ENCODE peak calls at places on chromosomes 5 and 9, in six cellular contexts. J, X, B, Y, C and L are unnamed samples. For H3K4me1, the result is how much of the 10 kb centered on the place peaks cover.

GRCh38 chr9:37920471-37921167 is 16.7 kb upstream of the SLC25A51 start:
- DNase-seq in J (no peak), X (no peak), B (no peak), Y (no peak), C (peak), L (no peak)

GRCh38 chr9:77659926-77660325 is 11.8 kb upstream of the GNA14 start:
- DNase-seq in J (no peak), X (no peak), B (no peak), Y (no peak), C (no peak), L (no peak)

GRCh38 chr5:153372433-153373167 is 117.9 kb upstream of the GRIA1 start:
- DNase-seq in J (no peak), X (no peak), B (no peak), Y (no peak), C (no peak), L (no peak)

GRCh38 chr5:35938518-35939227 is at the start of gene CAPSL:
- DNase-seq in J (peak), X (peak), B (peak), Y (no peak), C (peak), L (no peak)

GRCh38 chr5:139760066-139761056 is 35.2 kb upstream of the PSD2 start:
- DNase-seq in J (no peak), X (peak), B (no peak), Y (no peak), C (no peak), L (no peak)

GRCh38 chr5:138626333-138626944 is 51.2 kb upstream of the HSPA9 start:
- DNase-seq in J (no peak), X (no peak), B (no peak), Y (no peak), C (no peak), L (no peak)

GRCh38 chr5:54516051-54516645 is 1.4 kb upstream of the SNX18 start:
- DNase-seq in J (no peak), X (no peak), B (no peak), Y (no peak), C (no peak), L (no peak)

GRCh38 chr9:115883467-115884329 is 269.9 kb upstream of the PAPPA start:
- DNase-seq in J (peak), X (peak), B (no peak), Y (peak), C (peak), L (no peak)

GRCh38 chr9:6897831-6898230 is 140.1 kb downstream of the KDM4C start:
- DNase-seq in J (no peak), X (no peak), B (no peak), Y (peak), C (no peak), L (no peak)

GRCh38 chr5:172712610-172713009 is 58.4 kb downstream of the DUSP1 start:
- DNase-seq in J (no peak), X (no peak), B (no peak), Y (no peak), C (no peak), L (no peak)

GRCh38 chr5:118794281-118794680 is 194.1 kb downstream of the DTWD2 start:
- DNase-seq in J (no peak), X (no peak), B (no peak), Y (no peak), C (no peak), L (no peak)

GRCh38 chr5:17238521-17239041 is 21.1 kb downstream of the BASP1 start:
- DNase-seq in J (no peak), X (no peak), B (no peak), Y (no peak), C (no peak), L (no peak)

GRCh38 chr5:38921174-38921573 is 75.4 kb downstream of the OSMR start:
- DNase-seq in J (no peak), X (no peak), B (no peak), Y (no peak), C (no peak), L (no peak)

GRCh38 chr5:109454726-109455505 is 45.1 kb upstream of the PJA2 start:
- DNase-seq in J (no peak), X (no peak), B (no peak), Y (no peak), C (no peak), L (no peak)

GRCh38 chr5:159913048-159913447 is 3.2 kb upstream of the ADRA1B start:
- DNase-seq in J (no peak), X (no peak), B (no peak), Y (no peak), C (no peak), L (no peak)

GRCh38 chr5:143968071-143968878 is 156.3 kb downstream of the HMHB1 start:
- DNase-seq in J (peak), X (peak), B (no peak), Y (peak), C (peak), L (peak)

GRCh38 chr9:84266087-84266561 is 74.4 kb downstream of the SLC28A3 start:
- DNase-seq in J (no peak), X (no peak), B (no peak), Y (peak), C (no peak), L (no peak)

GRCh38 chr9:87787735-87788134 is 61.8 kb downstream of the CTSL start:
- DNase-seq in J (no peak), X (no peak), B (no peak), Y (no peak), C (no peak), L (no peak)

GRCh38 chr9:137198051-137198747 is 2.3 kb downstream of the TPRN start:
- DNase-seq in J (no peak), X (no peak), B (no peak), Y (no peak), C (no peak), L (no peak)

GRCh38 chr5:60257852-60258251 is 364.3 kb upstream of the PDE4D start:
- DNase-seq in J (no peak), X (no peak), B (no peak), Y (peak), C (no peak), L (no peak)

GRCh38 chr9:89469003-89469402 is 28.9 kb downstream of the SEMA4D start:
- DNase-seq in J (no peak), X (no peak), B (no peak), Y (no peak), C (no peak), L (no peak)
- H3K4me1 ChIP-seq in J (under half), X (under half), B (under half), Y (under half), C (under half), L (half or more)

DNA sequence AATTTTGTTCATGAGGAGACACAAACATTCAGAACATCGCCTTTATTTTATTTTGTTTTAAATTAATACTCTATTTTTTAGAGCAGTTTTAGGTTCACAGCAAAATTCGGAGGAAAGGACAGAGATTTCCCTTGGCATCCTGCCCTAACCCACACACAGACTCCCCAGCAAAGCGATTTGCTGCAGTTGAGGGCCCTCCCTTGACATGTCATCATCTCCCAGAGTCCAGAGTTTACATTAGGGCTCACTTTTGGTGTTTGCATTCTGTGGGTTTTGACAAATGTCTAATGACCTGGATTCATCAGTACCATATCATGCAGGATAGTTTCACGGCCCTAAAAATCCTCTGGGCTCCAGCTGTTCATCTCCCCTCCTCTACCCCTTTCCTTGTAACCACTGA is 33.6 kb upstream of the COL5A1 start:
- DNase-seq in J (no peak), X (no peak), B (peak), Y (no peak), C (no peak), L (no peak)
- TF ChIP-seq YY1 in J (no peak), X (no peak), B (no peak), Y (no peak), C (no peak), L (no peak)

GRCh38 chr9:70407081-70407503 is 7.4 kb downstream of the KLF9 start:
- DNase-seq in J (no peak), X (no peak), B (no peak), Y (no peak), C (no peak), L (no peak)
- H3K4me1 ChIP-seq in J (under half), X (under half), B (under half), Y (half or more), C (under half), L (under half)

GRCh38 chr5:10490927-10491672 is 49.4 kb downstream of the ROPN1L start:
- DNase-seq in J (no peak), X (no peak), B (no peak), Y (no peak), C (no peak), L (no peak)

GRCh38 chr5:10486511-10487344 is 45.0 kb downstream of the ROPN1L start:
- DNase-seq in J (no peak), X (no peak), B (no peak), Y (no peak), C (no peak), L (no peak)

GRCh38 chr5:10491673-10492026 is 50.0 kb downstream of the ROPN1L start:
- DNase-seq in J (no peak), X (no peak), B (no peak), Y (no peak), C (no peak), L (no peak)

GRCh38 chr5:10488144-10488543 is 46.5 kb downstream of the ROPN1L start:
- DNase-seq in J (no peak), X (no peak), B (no peak), Y (no peak), C (no peak), L (no peak)

DNA sequence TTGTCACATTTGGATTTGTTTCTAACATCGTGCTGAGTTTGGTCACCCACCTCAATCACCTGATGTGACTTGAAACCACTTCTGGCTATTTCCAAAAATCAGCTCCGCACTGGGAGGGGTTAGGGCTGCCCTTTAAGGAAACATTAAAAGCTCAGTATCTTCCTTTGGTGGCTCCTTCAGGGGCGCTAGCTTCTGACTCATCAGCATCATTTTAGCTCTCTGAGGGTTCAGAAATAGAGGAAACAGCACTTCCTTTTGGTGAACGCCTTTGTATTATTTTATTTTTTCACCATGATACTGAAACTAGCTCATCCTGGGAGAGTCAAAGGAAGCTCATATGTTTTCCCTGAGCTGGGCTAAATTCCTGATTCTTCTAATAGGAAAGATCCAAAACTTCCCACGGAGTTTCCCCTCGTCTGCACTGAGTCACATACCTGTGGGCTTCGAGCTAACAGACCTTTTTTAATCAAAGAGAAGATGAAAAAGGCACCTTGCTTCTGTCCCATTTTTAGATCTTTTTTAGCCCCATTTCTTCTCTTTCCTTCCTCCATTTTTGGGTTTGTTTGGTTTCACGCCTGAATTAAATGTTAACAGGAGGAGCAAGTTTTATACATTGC is 48.2 kb downstream of the ROPN1L start:
- DNase-seq in J (no peak), X (no peak), B (no peak), Y (no peak), C (no peak), L (peak)
- TF ChIP-seq YY1 in J (no peak), X (no peak), B (no peak), Y (no peak), C (no peak), L (no peak)